ENCODE peak calls at places on chromosomes 4 and X, in five cellular contexts. Z is bronchial epithelial cell, O is hepatocyte, B is heart left ventricle, F is OCI-LY7. Y is an unnamed sample. For H3K36me3, the result is how much of the 10 kb centered on the place peaks cover.

GRCh38 chr4:87843936-87844335 is 11.2 kb downstream of the MEPE start:
- DNase-seq in Z (peak), O (peak), B (no peak), F (no peak), Y (no peak)

GRCh38 chr4:116561717-116562116 is 523.7 kb downstream of the TRAM1L1 start:
- DNase-seq in Z (no peak), O (no peak), B (no peak), F (no peak), Y (no peak)

GRCh38 chr4:86855572-86855971 is 6.4 kb upstream of the SLC10A6 start:
- DNase-seq in Z (peak), O (peak), B (no peak), F (no peak), Y (no peak)

GRCh38 chr4:141810702-141811365 is 174.5 kb downstream of the IL15 start:
- DNase-seq in Z (no peak), O (no peak), B (no peak), F (no peak), Y (no peak)

GRCh38 chr4:7189475-7190277 is 2.7 kb upstream of the SORCS2 start:
- DNase-seq in Z (no peak), O (peak), B (no peak), F (peak), Y (no peak)

GRCh38 chr4:150010525-150011126 is 67.6 kb upstream of the DCLK2 start:
- DNase-seq in Z (peak), O (peak), B (no peak), F (peak), Y (no peak)

GRCh38 chr4:75698963-75699228 is 25.5 kb upstream of the USO1 start:
- DNase-seq in Z (no peak), O (no peak), B (no peak), F (no peak), Y (no peak)

GRCh38 chr4:169416997-169417396 is 146.2 kb upstream of the SH3RF1 start:
- DNase-seq in Z (no peak), O (no peak), B (no peak), F (no peak), Y (no peak)

GRCh38 chr4:13544556-13545393 is 467 bp upstream of the NKX3-2 start:
- DNase-seq in Z (peak), O (peak), B (peak), F (peak), Y (peak)

GRCh38 chr4:95949136-95949765 is 109.4 kb downstream of the PDHA2 start:
- DNase-seq in Z (no peak), O (peak), B (no peak), F (no peak), Y (no peak)

GRCh38 chr4:132333723-132334045 is 815.4 kb upstream of the PCDH10 start:
- DNase-seq in Z (peak), O (no peak), B (no peak), F (no peak), Y (no peak)

GRCh38 chr4:22444813-22445212 is 71.1 kb downstream of the ADGRA3 start:
- DNase-seq in Z (no peak), O (no peak), B (no peak), F (no peak), Y (no peak)

GRCh38 chr4:2350982-2351381 is 67.5 kb downstream of the ZFYVE28 start:
- DNase-seq in Z (no peak), O (no peak), B (no peak), F (no peak), Y (no peak)

GRCh38 chrX:119573222-119573621 is 1.1 kb upstream of the UBE2A start:
- DNase-seq in Z (no peak), O (no peak), B (no peak), F (no peak), Y (no peak)

GRCh38 chr4:153418581-153418980 is 47.6 kb upstream of the TMEM131L start:
- DNase-seq in Z (no peak), O (no peak), B (no peak), F (peak), Y (no peak)

GRCh38 chr4:73053076-73053475 is 16.4 kb downstream of the COX18 start:
- DNase-seq in Z (no peak), O (no peak), B (no peak), F (no peak), Y (no peak)

GRCh38 chr4:109248322-109248895 is 54.0 kb downstream of the COL25A1 start:
- DNase-seq in Z (no peak), O (no peak), B (no peak), F (no peak), Y (no peak)

GRCh38 chr4:69104719-69105275 is 8.5 kb downstream of the UGT2B7 start:
- DNase-seq in Z (peak), O (no peak), B (no peak), F (no peak), Y (no peak)

GRCh38 chrX:38151426-38151825 is 69.2 kb downstream of the SRPX start:
- DNase-seq in Z (no peak), O (no peak), B (no peak), F (no peak), Y (no peak)

GRCh38 chr4:117135634-117136354 is 50.4 kb upstream of the TRAM1L1 start:
- DNase-seq in Z (no peak), O (no peak), B (no peak), F (no peak), Y (no peak)

GRCh38 chr4:73730292-73730691 is 10.1 kb upstream of the CXCL8 start:
- DNase-seq in Z (no peak), O (no peak), B (no peak), F (no peak), Y (no peak)

GRCh38 chrX:135421537-135421931 is 210 bp upstream of the SMIM10L2A start:
- DNase-seq in Z (peak), O (peak), B (peak), F (peak), Y (peak)

GRCh38 chr4:158949094-158949493 is 153.8 kb upstream of the RAPGEF2 start:
- DNase-seq in Z (peak), O (no peak), B (no peak), F (no peak), Y (no peak)

GRCh38 chr4:51858605-51859211 is 15.8 kb downstream of the DCUN1D4 start:
- DNase-seq in Z (no peak), O (no peak), B (no peak), F (no peak), Y (no peak)

GRCh38 chr4:153258750-153259149 is 54.5 kb downstream of the TRIM2 start:
- DNase-seq in Z (no peak), O (no peak), B (no peak), F (no peak), Y (no peak)

GRCh38 chrX:69014200-69014599 is 151.1 kb downstream of the PJA1 start:
- DNase-seq in Z (peak), O (no peak), B (no peak), F (no peak), Y (peak)

GRCh38 chrX:101164766-101165590 is 54.6 kb upstream of the DRP2 start:
- DNase-seq in Z (no peak), O (no peak), B (no peak), F (no peak), Y (no peak)

GRCh38 chrX:46758956-46759644 is at the start of gene SLC9A7:
- DNase-seq in Z (peak), O (peak), B (peak), F (peak), Y (peak)

GRCh38 chr4:176709417-176709816 is 83.3 kb downstream of the VEGFC start:
- DNase-seq in Z (peak), O (no peak), B (no peak), F (no peak), Y (no peak)

GRCh38 chrX:150200820-150201287 is 162.3 kb upstream of the MAMLD1 start:
- DNase-seq in Z (peak), O (peak), B (peak), F (no peak), Y (peak)

GRCh38 chr4:83208776-83209365 is 75.7 kb downstream of the COQ2 start:
- DNase-seq in Z (no peak), O (no peak), B (no peak), F (no peak), Y (no peak)

GRCh38 chr4:172983014-172983413 is 185.6 kb upstream of the GALNT7 start:
- DNase-seq in Z (no peak), O (no peak), B (no peak), F (no peak), Y (no peak)

GRCh38 chrX:123846598-123847038 is 13.2 kb upstream of the XIAP start:
- DNase-seq in Z (peak), O (no peak), B (no peak), F (no peak), Y (no peak)

GRCh38 chrX:55167124-55167523 is 53.0 kb upstream of the PAGE5 start:
- DNase-seq in Z (peak), O (no peak), B (no peak), F (no peak), Y (no peak)

GRCh38 chrX:136246201-136246600 is 5.0 kb downstream of the MAP7D3 start:
- DNase-seq in Z (no peak), O (no peak), B (no peak), F (no peak), Y (no peak)

GRCh38 chr4:175062183-175062592 is 144.0 kb downstream of the ADAM29 start:
- DNase-seq in Z (no peak), O (no peak), B (peak), F (no peak), Y (no peak)

GRCh38 chrX:41730101-41730500 is 6.1 kb downstream of the GPR82 start:
- DNase-seq in Z (no peak), O (no peak), B (no peak), F (no peak), Y (no peak)

GRCh38 chr4:83535520-83535944 is 376 bp upstream of the GPAT3 start:
- DNase-seq in Z (peak), O (peak), B (peak), F (no peak), Y (peak)

GRCh38 chr4:25481648-25482047 is 104.6 kb downstream of the ANAPC4 start:
- DNase-seq in Z (no peak), O (no peak), B (no peak), F (no peak), Y (no peak)
- H3K36me3 ChIP-seq in Z (under half), O (under half), B (under half), F (under half), Y (under half)

DNA sequence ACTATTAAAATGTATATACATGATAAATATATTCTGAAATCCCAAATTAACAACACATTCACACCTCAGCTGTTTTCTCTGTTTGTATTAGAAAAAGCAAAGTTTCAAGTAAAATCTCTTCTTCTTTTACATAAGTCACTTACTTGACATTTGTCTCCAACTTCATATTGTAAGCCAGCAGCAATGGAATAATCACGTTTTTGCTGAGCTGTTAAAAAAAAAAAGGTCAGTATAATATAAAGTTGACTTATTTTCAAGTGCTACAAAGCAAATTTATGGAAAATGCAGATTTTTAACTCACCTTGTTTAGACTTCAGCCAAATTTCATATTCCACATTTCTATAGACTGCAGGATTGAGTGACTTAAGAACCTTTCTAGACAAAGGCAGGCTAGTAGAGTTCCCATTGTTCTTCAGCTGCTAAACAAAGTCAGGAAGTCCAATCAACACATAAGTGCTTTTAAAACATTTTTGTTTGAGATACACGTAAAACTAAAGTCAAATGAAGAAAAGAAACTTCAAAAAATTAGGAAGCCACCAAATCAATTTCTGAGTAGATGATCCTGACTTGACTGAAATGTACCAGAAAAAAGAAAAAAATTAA is 25.0 kb downstream of the OTUD4 start:
- DNase-seq in Z (no peak), O (no peak), B (no peak), F (no peak), Y (no peak)
- H3K36me3 ChIP-seq in Z (under half), O (under half), B (under half), F (half or more), Y (under half)

DNA sequence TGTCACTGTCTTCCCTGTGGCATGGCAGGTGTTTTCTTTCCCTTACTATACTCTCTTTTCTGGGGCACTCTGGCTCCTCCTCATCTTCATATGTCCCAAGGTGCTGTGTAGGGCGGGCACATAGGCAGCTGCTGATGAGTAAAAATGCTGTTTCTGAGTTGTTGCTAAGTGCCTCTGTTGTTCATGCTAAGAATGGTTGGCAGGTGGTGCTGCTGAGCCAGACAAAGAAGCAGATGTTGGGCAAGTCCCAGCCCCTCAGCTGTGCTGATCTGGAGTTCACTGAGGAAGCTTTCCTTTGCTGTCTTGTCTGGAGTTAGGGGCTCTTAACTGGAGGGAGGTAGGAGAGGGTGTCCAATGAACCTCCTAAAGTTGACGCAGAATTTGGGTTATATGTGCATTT is 40.6 kb downstream of the HADH start:
- DNase-seq in Z (peak), O (peak), B (peak), F (peak), Y (no peak)
- H3K36me3 ChIP-seq in Z (under half), O (under half), B (half or more), F (half or more), Y (under half)

GRCh38 chr4:866761-867390 is 40.9 kb upstream of the CPLX1 start:
- DNase-seq in Z (peak), O (no peak), B (no peak), F (no peak), Y (no peak)
- H3K36me3 ChIP-seq in Z (under half), O (under half), B (half or more), F (under half), Y (under half)

GRCh38 chr4:8472689-8473197 is 32.2 kb downstream of the TRMT44 start:
- DNase-seq in Z (no peak), O (peak), B (no peak), F (no peak), Y (no peak)
- H3K36me3 ChIP-seq in Z (under half), O (under half), B (half or more), F (under half), Y (under half)

GRCh38 chr4:147635348-147635747 is 18.2 kb downstream of the TMEM184C start:
- DNase-seq in Z (no peak), O (no peak), B (no peak), F (no peak), Y (no peak)
- H3K36me3 ChIP-seq in Z (under half), O (under half), B (under half), F (half or more), Y (under half)

DNA sequence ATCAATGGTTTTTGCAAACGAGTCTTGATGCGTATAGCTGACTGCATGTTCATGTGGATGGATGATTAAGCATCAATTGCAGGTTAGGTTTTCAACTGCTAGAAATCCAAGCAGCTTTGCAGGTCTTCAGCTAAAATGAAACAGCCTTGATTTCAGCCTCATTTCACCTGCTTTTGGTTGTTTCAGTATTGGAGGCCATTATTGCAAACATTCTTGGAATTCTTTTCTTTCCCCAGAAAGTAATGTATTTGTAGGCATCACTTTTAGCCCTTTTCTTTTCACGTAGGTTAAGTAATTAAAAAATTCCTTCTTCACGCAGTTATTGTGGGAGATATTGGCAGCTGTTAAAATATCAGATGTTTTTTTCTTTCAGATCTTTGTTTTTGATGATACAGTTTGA is 8.8 kb downstream of the ZAR1 start:
- DNase-seq in Z (no peak), O (no peak), B (no peak), F (no peak), Y (no peak)
- H3K36me3 ChIP-seq in Z (under half), O (under half), B (under half), F (under half), Y (under half)

Y was measured in lung.